ENCODE peak calls at places on chromosomes 2 and 18, in seven cellular contexts. One of them, this sample, is unnamed.

GRCh38 chr18:10898417-10898974 is 250.9 kb downstream of the PIEZO2 start:
- DNase-seq in HCT116: no peak
- DNase-seq in heart right ventricle: no peak
- DNase-seq in tibial nerve: no peak
- DNase-seq in breast epithelium: no peak
- DNase-seq in A549: no peak
- DNase-seq in stomach: no peak
- DNase-seq in this sample: no peak

GRCh38 chr2:62478093-62478580 is 27.9 kb downstream of the TMEM17 start:
- DNase-seq in heart right ventricle: no peak
- DNase-seq in tibial nerve: no peak
- DNase-seq in breast epithelium: no peak
- DNase-seq in A549: no peak
- DNase-seq in stomach: no peak
- DNase-seq in HCT116: no peak
- DNase-seq in this sample: peak

GRCh38 chr2:1759611-1759930 is 15.3 kb upstream of the PXDN start:
- DNase-seq in breast epithelium: no peak
- DNase-seq in heart right ventricle: no peak
- DNase-seq in tibial nerve: no peak
- DNase-seq in HCT116: no peak
- DNase-seq in A549: no peak
- DNase-seq in stomach: peak
- DNase-seq in this sample: no peak

GRCh38 chr2:62423235-62423634 is 82.8 kb downstream of the TMEM17 start:
- DNase-seq in stomach: no peak
- DNase-seq in tibial nerve: no peak
- DNase-seq in A549: peak
- DNase-seq in heart right ventricle: no peak
- DNase-seq in breast epithelium: peak
- DNase-seq in HCT116: peak
- DNase-seq in this sample: no peak

GRCh38 chr2:30686000-30686399 is 121.2 kb downstream of the CAPN13 start:
- DNase-seq in A549: peak
- DNase-seq in tibial nerve: no peak
- DNase-seq in breast epithelium: no peak
- DNase-seq in stomach: no peak
- DNase-seq in HCT116: no peak
- DNase-seq in heart right ventricle: no peak
- DNase-seq in this sample: peak

GRCh38 chr2:22035333-22035964 is 911.7 kb downstream of the TDRD15 start:
- DNase-seq in heart right ventricle: peak
- DNase-seq in breast epithelium: no peak
- DNase-seq in HCT116: no peak
- DNase-seq in tibial nerve: no peak
- DNase-seq in stomach: no peak
- DNase-seq in A549: no peak
- DNase-seq in this sample: no peak

GRCh38 chr2:69798466-69798908 is 31.0 kb upstream of the GMCL1 start:
- DNase-seq in HCT116: no peak
- DNase-seq in breast epithelium: peak
- DNase-seq in A549: no peak
- DNase-seq in heart right ventricle: peak
- DNase-seq in tibial nerve: no peak
- DNase-seq in stomach: peak
- DNase-seq in this sample: no peak

GRCh38 chr2:88067598-88067997 is at the start of gene SMYD1:
- DNase-seq in tibial nerve: no peak
- DNase-seq in A549: no peak
- DNase-seq in heart right ventricle: peak
- DNase-seq in HCT116: no peak
- DNase-seq in breast epithelium: no peak
- DNase-seq in stomach: no peak
- DNase-seq in this sample: no peak

GRCh38 chr2:186484062-186484735 is 1.9 kb upstream of the ZC3H15 start:
- DNase-seq in heart right ventricle: no peak
- DNase-seq in A549: no peak
- DNase-seq in HCT116: no peak
- DNase-seq in tibial nerve: no peak
- DNase-seq in breast epithelium: no peak
- DNase-seq in stomach: no peak
- DNase-seq in this sample: no peak

GRCh38 chr18:79765491-79766245 is 32.1 kb upstream of the KCNG2 start:
- DNase-seq in breast epithelium: no peak
- DNase-seq in stomach: no peak
- DNase-seq in A549: no peak
- DNase-seq in HCT116: no peak
- DNase-seq in tibial nerve: no peak
- DNase-seq in heart right ventricle: no peak
- DNase-seq in this sample: no peak

GRCh38 chr2:109489296-109489695 is 124.5 kb downstream of the SEPTIN10 start:
- DNase-seq in A549: no peak
- DNase-seq in HCT116: no peak
- DNase-seq in breast epithelium: no peak
- DNase-seq in heart right ventricle: no peak
- DNase-seq in tibial nerve: no peak
- DNase-seq in stomach: no peak
- DNase-seq in this sample: no peak
- H3K4me3 ChIP-seq in A549: no peak
- H3K4me3 ChIP-seq in HCT116: no peak
- H3K4me3 ChIP-seq in breast epithelium: no peak
- H3K4me3 ChIP-seq in heart right ventricle: no peak
- H3K4me3 ChIP-seq in tibial nerve: no peak
- H3K4me3 ChIP-seq in stomach: no peak
- H3K4me3 ChIP-seq in this sample: no peak

GRCh38 chr2:25615395-25615794 is 58.0 kb downstream of the DTNB start:
- DNase-seq in tibial nerve: no peak
- DNase-seq in breast epithelium: no peak
- DNase-seq in A549: no peak
- DNase-seq in stomach: no peak
- DNase-seq in heart right ventricle: no peak
- DNase-seq in HCT116: no peak
- DNase-seq in this sample: no peak

GRCh38 chr2:25618676-25619075 is 54.7 kb downstream of the DTNB start:
- DNase-seq in A549: peak
- DNase-seq in tibial nerve: no peak
- DNase-seq in stomach: no peak
- DNase-seq in HCT116: peak
- DNase-seq in breast epithelium: no peak
- DNase-seq in heart right ventricle: no peak
- DNase-seq in this sample: peak

GRCh38 chr2:25617948-25618646 is 55.3 kb downstream of the DTNB start:
- DNase-seq in HCT116: no peak
- DNase-seq in A549: peak
- DNase-seq in breast epithelium: no peak
- DNase-seq in stomach: no peak
- DNase-seq in heart right ventricle: peak
- DNase-seq in tibial nerve: no peak
- DNase-seq in this sample: peak

GRCh38 chr2:25615920-25616319 is 57.5 kb downstream of the DTNB start:
- DNase-seq in breast epithelium: no peak
- DNase-seq in A549: no peak
- DNase-seq in HCT116: no peak
- DNase-seq in tibial nerve: no peak
- DNase-seq in heart right ventricle: no peak
- DNase-seq in stomach: no peak
- DNase-seq in this sample: no peak

DNA sequence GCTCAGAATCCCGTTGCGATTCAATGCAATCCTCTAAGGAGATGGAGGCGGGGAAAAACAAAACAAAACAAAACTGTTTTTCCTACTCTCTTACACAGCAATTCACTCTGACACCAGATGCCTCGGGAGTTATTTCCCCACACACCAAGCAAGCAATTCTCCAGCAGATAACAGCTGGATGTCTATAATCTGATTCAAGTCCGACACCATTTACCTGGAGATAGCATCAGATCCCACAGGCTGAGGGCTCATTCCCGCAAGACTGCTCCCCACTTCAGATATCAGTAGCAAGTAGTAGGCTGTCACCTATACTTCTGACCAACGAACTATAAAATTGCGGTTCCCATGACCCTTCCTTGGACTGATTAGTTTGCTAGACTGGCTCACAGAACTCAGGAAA is 58.7 kb downstream of the DTNB start:
- DNase-seq in stomach: no peak
- DNase-seq in HCT116: no peak
- DNase-seq in heart right ventricle: no peak
- DNase-seq in breast epithelium: no peak
- DNase-seq in A549: no peak
- DNase-seq in tibial nerve: no peak
- DNase-seq in this sample: no peak
- TF ChIP-seq CTCF in stomach: no peak
- TF ChIP-seq CTCF in HCT116: no peak
- TF ChIP-seq CTCF in heart right ventricle: no peak
- TF ChIP-seq CTCF in breast epithelium: no peak
- TF ChIP-seq CTCF in A549: no peak
- TF ChIP-seq CTCF in tibial nerve: no peak
- TF ChIP-seq CTCF in this sample: no peak

GRCh38 chr18:2955966-2956521 is 56.9 kb downstream of the LPIN2 start:
- DNase-seq in tibial nerve: no peak
- DNase-seq in HCT116: no peak
- DNase-seq in A549: no peak
- DNase-seq in breast epithelium: no peak
- DNase-seq in heart right ventricle: no peak
- DNase-seq in stomach: no peak
- DNase-seq in this sample: no peak

GRCh38 chr18:2961828-2962227 is 51.1 kb downstream of the LPIN2 start:
- DNase-seq in HCT116: no peak
- DNase-seq in breast epithelium: no peak
- DNase-seq in heart right ventricle: no peak
- DNase-seq in stomach: no peak
- DNase-seq in tibial nerve: no peak
- DNase-seq in A549: no peak
- DNase-seq in this sample: no peak

GRCh38 chr18:2960983-2961696 is 51.8 kb downstream of the LPIN2 start:
- DNase-seq in A549: no peak
- DNase-seq in HCT116: no peak
- DNase-seq in stomach: no peak
- DNase-seq in breast epithelium: no peak
- DNase-seq in tibial nerve: no peak
- DNase-seq in heart right ventricle: no peak
- DNase-seq in this sample: no peak

GRCh38 chr18:2959341-2959740 is 53.6 kb downstream of the LPIN2 start:
- DNase-seq in heart right ventricle: no peak
- DNase-seq in tibial nerve: no peak
- DNase-seq in stomach: no peak
- DNase-seq in breast epithelium: no peak
- DNase-seq in HCT116: no peak
- DNase-seq in A549: no peak
- DNase-seq in this sample: no peak

DNA sequence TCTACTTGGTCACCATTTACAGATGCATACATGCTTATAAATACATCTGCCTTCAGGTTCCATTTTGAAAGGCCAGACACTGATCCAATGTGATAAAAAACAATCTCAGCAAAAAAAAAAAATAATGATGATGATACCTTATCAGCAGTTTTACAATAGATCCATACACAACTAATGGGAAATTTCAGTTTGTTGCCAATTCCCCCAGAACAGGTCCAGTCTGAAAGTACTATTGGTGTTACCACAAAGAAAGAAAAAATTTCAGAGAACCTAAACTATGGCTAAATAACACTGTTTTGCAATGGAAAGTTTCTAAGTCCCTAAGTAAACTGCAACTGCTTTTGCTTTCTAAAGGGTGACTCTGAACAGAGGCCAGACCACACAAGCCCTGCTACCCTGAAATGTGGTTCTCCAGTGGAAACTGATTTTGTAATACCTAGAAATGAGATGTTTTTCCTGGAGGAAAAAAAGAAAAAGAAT is 54.1 kb downstream of the LPIN2 start:
- DNase-seq in A549: no peak
- DNase-seq in HCT116: no peak
- DNase-seq in tibial nerve: no peak
- DNase-seq in stomach: no peak
- DNase-seq in heart right ventricle: no peak
- DNase-seq in breast epithelium: peak
- DNase-seq in this sample: no peak
- H3K4me3 ChIP-seq in A549: no peak
- H3K4me3 ChIP-seq in HCT116: no peak
- H3K4me3 ChIP-seq in tibial nerve: no peak
- H3K4me3 ChIP-seq in stomach: no peak
- H3K4me3 ChIP-seq in heart right ventricle: no peak
- H3K4me3 ChIP-seq in breast epithelium: no peak
- H3K4me3 ChIP-seq in this sample: no peak

DNA sequence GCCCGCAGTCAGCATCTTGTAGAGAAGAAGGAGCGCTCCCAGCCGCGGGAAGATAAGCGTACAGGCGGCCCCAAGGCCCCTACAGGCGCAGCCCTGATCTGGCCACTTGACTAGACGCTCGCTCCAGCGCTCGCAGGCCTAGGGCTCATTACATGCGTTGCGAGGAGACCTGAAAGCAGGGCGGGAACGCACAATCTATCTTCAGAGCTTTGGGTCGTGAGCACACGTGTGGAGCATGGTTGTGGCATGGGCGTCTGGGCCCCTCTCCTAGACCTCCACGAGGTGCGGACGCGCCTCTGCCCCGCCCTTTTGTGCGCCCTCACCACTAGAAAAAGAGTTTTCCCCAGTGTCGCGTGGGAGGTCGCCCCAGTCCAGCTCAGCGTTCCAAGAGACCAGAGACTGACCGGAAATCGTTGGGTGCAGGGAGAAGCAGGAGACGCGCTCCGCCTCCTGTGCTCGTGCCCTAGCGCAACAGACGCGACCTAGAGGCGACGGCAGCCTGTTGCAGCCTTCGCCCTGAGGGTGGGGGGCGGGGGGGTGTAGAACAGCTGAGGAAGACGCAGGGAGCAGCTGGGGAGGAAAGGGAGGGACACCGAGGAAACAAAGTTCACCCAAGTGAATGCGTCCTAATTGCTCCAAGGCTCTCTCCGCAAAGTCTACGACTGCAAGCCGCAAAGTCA is 12.6 kb downstream of the NR4A2 start:
- DNase-seq in heart right ventricle: peak
- DNase-seq in HCT116: no peak
- DNase-seq in breast epithelium: no peak
- DNase-seq in tibial nerve: peak
- DNase-seq in A549: no peak
- DNase-seq in stomach: peak
- DNase-seq in this sample: no peak
- TF ChIP-seq CTCF in heart right ventricle: no peak
- TF ChIP-seq CTCF in HCT116: no peak
- TF ChIP-seq CTCF in breast epithelium: peak
- TF ChIP-seq CTCF in tibial nerve: no peak
- TF ChIP-seq CTCF in A549: no peak
- TF ChIP-seq CTCF in stomach: no peak
- TF ChIP-seq CTCF in this sample: no peak

DNA sequence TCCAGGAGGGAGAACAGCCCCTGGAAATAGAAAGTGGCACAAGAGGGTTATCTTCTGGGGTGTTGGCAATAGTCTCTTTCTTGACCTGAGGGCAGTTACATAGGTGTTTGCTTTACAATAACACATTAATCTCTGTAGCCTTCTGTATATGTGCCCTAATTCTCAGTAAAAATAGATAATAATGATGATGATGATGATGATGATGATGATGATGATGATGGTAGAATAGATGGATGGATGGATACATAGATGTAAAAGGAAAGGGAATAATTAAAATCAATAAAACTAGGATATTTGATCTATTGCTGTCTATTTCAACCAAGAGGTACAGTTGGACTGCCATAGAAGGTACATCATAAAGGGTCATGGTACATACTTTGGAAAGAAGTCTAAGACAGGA is 177.7 kb upstream of the VWC2L start:
- DNase-seq in stomach: no peak
- DNase-seq in heart right ventricle: no peak
- DNase-seq in tibial nerve: no peak
- DNase-seq in A549: no peak
- DNase-seq in breast epithelium: no peak
- DNase-seq in HCT116: no peak
- DNase-seq in this sample: no peak
- H3K4me3 ChIP-seq in stomach: no peak
- H3K4me3 ChIP-seq in heart right ventricle: no peak
- H3K4me3 ChIP-seq in tibial nerve: no peak
- H3K4me3 ChIP-seq in A549: no peak
- H3K4me3 ChIP-seq in breast epithelium: no peak
- H3K4me3 ChIP-seq in HCT116: no peak
- H3K4me3 ChIP-seq in this sample: no peak

This sample was measured in LNCaP clone FGC.